ENCODE peak calls at places on chromosomes 6 and 20, in four cellular contexts. A is ACHN, Q is iris pigment epithelial cell, K is amniotic stem cell. L is an unnamed sample.

GRCh38 chr6:150395388-150396009 is 26.7 kb downstream of the IYD start:
- DNase-seq in A (peak), Q (peak), K (peak), L (peak)

GRCh38 chr6:140731741-140732140 is 1357.3 kb upstream of the CITED2 start:
- DNase-seq in A (no peak), Q (no peak), K (no peak), L (no peak)

GRCh38 chr6:117573006-117573680 is 29.2 kb downstream of the GOPC start:
- DNase-seq in A (no peak), Q (no peak), K (no peak), L (no peak)

GRCh38 chr6:107540465-107540857 is 50.5 kb downstream of the SOBP start:
- DNase-seq in A (no peak), Q (no peak), K (no peak), L (no peak)

GRCh38 chr6:1903780-1904493 is 294.2 kb downstream of the FOXC1 start:
- DNase-seq in A (no peak), Q (no peak), K (no peak), L (peak)

GRCh38 chr20:37298190-37298939 is 8.9 kb downstream of the MANBAL start:
- DNase-seq in A (peak), Q (peak), K (no peak), L (no peak)

GRCh38 chr6:5025911-5026819 is 22.3 kb upstream of the RPP40 start:
- DNase-seq in A (no peak), Q (peak), K (no peak), L (peak)

GRCh38 chr6:26223213-26223612 is 136.0 kb downstream of the HFE start:
- DNase-seq in A (peak), Q (peak), K (no peak), L (no peak)

GRCh38 chr20:38863024-38863851 is 57.7 kb downstream of the PPP1R16B start:
- DNase-seq in A (no peak), Q (no peak), K (no peak), L (no peak)

GRCh38 chr20:17822039-17822438 is 122.3 kb downstream of the BANF2 start:
- DNase-seq in A (no peak), Q (peak), K (no peak), L (peak)

GRCh38 chr6:2950713-2951112 is 20.7 kb downstream of the SERPINB6 start:
- DNase-seq in A (no peak), Q (no peak), K (no peak), L (no peak)

GRCh38 chr6:139277161-139277560 is 14.6 kb downstream of the TXLNB start:
- DNase-seq in A (no peak), Q (no peak), K (no peak), L (no peak)

GRCh38 chr20:14861028-14861699 is 523.8 kb upstream of the FLRT3 start:
- DNase-seq in A (no peak), Q (no peak), K (no peak), L (no peak)

GRCh38 chr6:121522265-121522664 is 86.8 kb downstream of the GJA1 start:
- DNase-seq in A (peak), Q (peak), K (peak), L (no peak)

GRCh38 chr6:169335301-169335700 is 81.7 kb upstream of the THBS2 start:
- DNase-seq in A (no peak), Q (no peak), K (no peak), L (no peak)

GRCh38 chr20:2303693-2304092 is 7.9 kb downstream of the TGM3 start:
- DNase-seq in A (no peak), Q (no peak), K (no peak), L (no peak)

GRCh38 chr6:43768983-43769525 is 957 bp upstream of the VEGFA start:
- DNase-seq in A (no peak), Q (peak), K (no peak), L (no peak)

GRCh38 chr6:139291813-139292619 is at the start of gene TXLNB:
- DNase-seq in A (no peak), Q (peak), K (no peak), L (peak)

GRCh38 chr6:154386848-154387717 is 30.5 kb upstream of the IPCEF1 start:
- DNase-seq in A (peak), Q (peak), K (peak), L (no peak)

GRCh38 chr6:21882066-21882465 is 288.5 kb downstream of the SOX4 start:
- DNase-seq in A (no peak), Q (no peak), K (no peak), L (no peak)

GRCh38 chr20:38790210-38791053 is 15.1 kb upstream of the PPP1R16B start:
- DNase-seq in A (peak), Q (peak), K (no peak), L (no peak)

GRCh38 chr20:18252597-18253451 is 35.5 kb upstream of the ZNF133 start:
- DNase-seq in A (peak), Q (no peak), K (no peak), L (no peak)

GRCh38 chr20:44419131-44419844 is 56.4 kb upstream of the TTPAL start:
- DNase-seq in A (no peak), Q (no peak), K (no peak), L (no peak)

GRCh38 chr20:4060054-4060795 is 44.9 kb upstream of the RNF24 start:
- DNase-seq in A (no peak), Q (no peak), K (no peak), L (peak)

GRCh38 chr20:12180107-12180661 is 262.5 kb downstream of the BTBD3 start:
- DNase-seq in A (no peak), Q (no peak), K (no peak), L (no peak)